ENCODE peak calls at places on chromosome 9, in seven cellular contexts. O, K, A, Q, R, J and F are unnamed samples.
A peak's percentile ranks its signal among the peaks of the same experiment; 100 is the strongest.

GRCh38 chr9:91558879-91559278 is 135.2 kb upstream of the NFIL3 start:
- DNase-seq in O (no peak), J (no peak), A (no peak), Q (no peak), K (no peak), R (no peak), F (no peak)

GRCh38 chr9:33105939-33106338 is 29.5 kb upstream of the SMU1 start:
- DNase-seq in O (no peak), K (no peak), J (no peak), Q (peak; percentile 42), A (no peak), R (no peak), F (no peak)

GRCh38 chr9:91159664-91160121 is 202.0 kb downstream of the AUH start:
- DNase-seq in R (no peak), A (no peak), K (peak; percentile 49), O (no peak), Q (no peak), J (peak; percentile 64), F (no peak)

GRCh38 chr9:89218040-89218928 is 39.7 kb upstream of the SHC3 start:
- DNase-seq in A (no peak), Q (no peak), K (no peak), O (peak; percentile 8), R (no peak), J (no peak), F (no peak)

GRCh38 chr9:129494113-129494789 is 126.7 kb downstream of the C9orf50 start:
- DNase-seq in O (no peak), J (peak; percentile 76), R (no peak), K (no peak), Q (no peak), A (no peak), F (no peak)

GRCh38 chr9:81776390-81776789 is 87.0 kb upstream of the TLE1 start:
- DNase-seq in Q (no peak), R (no peak), J (no peak), O (no peak), A (no peak), K (no peak), F (no peak)

GRCh38 chr9:15295761-15296405 is 11.1 kb downstream of the TTC39B start:
- DNase-seq in J (no peak), Q (peak; percentile 87), O (peak; percentile 84), A (no peak), K (no peak), R (no peak), F (peak; percentile 56)

GRCh38 chr9:26326473-26327044 is 566.0 kb downstream of the CAAP1 start:
- DNase-seq in O (peak; percentile 37), A (no peak), Q (peak; percentile 83), J (no peak), K (peak; percentile 45), R (no peak), F (no peak)

GRCh38 chr9:35517136-35517535 is 27.2 kb downstream of the RUSC2 start:
- DNase-seq in J (no peak), K (no peak), R (no peak), O (no peak), Q (no peak), A (no peak), F (no peak)

GRCh38 chr9:82604947-82605656 is 457.8 kb downstream of the RASEF start:
- DNase-seq in J (no peak), R (peak; percentile 68), K (no peak), O (peak; percentile 49), Q (no peak), A (no peak), F (no peak)

GRCh38 chr9:114499528-114499927 is 5.7 kb downstream of the WHRN start:
- DNase-seq in A (no peak), J (no peak), Q (no peak), K (no peak), O (no peak), R (no peak), F (no peak)

GRCh38 chr9:89134709-89135108 is 43.9 kb downstream of the SHC3 start:
- DNase-seq in J (no peak), Q (no peak), A (no peak), K (no peak), O (no peak), R (no peak), F (no peak)

GRCh38 chr9:34463098-34463900 is 4.7 kb downstream of the DNAI1 start:
- DNase-seq in K (no peak), R (no peak), A (no peak), J (no peak), Q (no peak), O (peak; percentile 73), F (no peak)

GRCh38 chr9:20320921-20321320 is 301.4 kb downstream of the MLLT3 start:
- DNase-seq in R (no peak), A (no peak), Q (no peak), J (no peak), O (no peak), K (no peak), F (no peak)

GRCh38 chr9:120402741-120403542 is 177.0 kb downstream of the CDK5RAP2 start:
- DNase-seq in R (no peak), K (no peak), O (peak; percentile 100), J (no peak), A (no peak), Q (no peak), F (no peak)

GRCh38 chr9:126334626-126335621 is 8.3 kb downstream of the MVB12B start:
- DNase-seq in O (peak; percentile 32), J (no peak), A (no peak), R (peak; percentile 61), K (no peak), Q (peak; percentile 86), F (no peak)

GRCh38 chr9:111984075-111984802 is 87.6 kb downstream of the UGCG start:
- DNase-seq in Q (no peak), R (no peak), O (no peak), A (no peak), K (no peak), J (no peak), F (no peak)

GRCh38 chr9:134358026-134358967 is 32.0 kb downstream of the RXRA start:
- DNase-seq in J (no peak), K (no peak), Q (no peak), R (no peak), A (no peak), O (no peak), F (no peak)

GRCh38 chr9:120918931-120919638 is 7.5 kb downstream of the TRAF1 start:
- DNase-seq in K (no peak), A (no peak), J (no peak), R (no peak), Q (no peak), O (no peak), F (no peak)

GRCh38 chr9:136961279-136962065 is 9.4 kb downstream of the LCN12 start:
- DNase-seq in Q (no peak), J (no peak), O (no peak), R (no peak), A (no peak), K (no peak), F (no peak)

GRCh38 chr9:36895744-36896260 is 138.3 kb downstream of the PAX5 start:
- DNase-seq in R (no peak), A (no peak), O (no peak), Q (no peak), K (peak; percentile 32), J (no peak), F (no peak)
- H3K27me3 ChIP-seq in R (no peaks in the 10 kb centered on the region), A (no peaks in the 10 kb centered on the region), O (peaks cover 72% of the 10 kb centered on the region), Q (peaks cover 15% of the 10 kb centered on the region), K (no peaks in the 10 kb centered on the region), J (no peaks in the 10 kb centered on the region), F (no peaks in the 10 kb centered on the region)

GRCh38 chr9:37971691-37972090 is 67.8 kb upstream of the SLC25A51 start:
- DNase-seq in R (no peak), O (no peak), K (no peak), A (no peak), Q (no peak), J (no peak), F (no peak)
- H3K27ac ChIP-seq in R (no peak overlapping the region), O (no peak overlapping the region), K (no peak overlapping the region), A (no peak overlapping the region), Q (no peak overlapping the region), J (peak overlapping the region; percentile 7), F (no peak overlapping the region)

GRCh38 chr9:68697846-68698245 is 7.2 kb upstream of the PIP5K1B start:
- DNase-seq in Q (no peak), A (no peak), R (no peak), O (no peak), K (no peak), J (no peak), F (no peak)

GRCh38 chr9:68692519-68692918 is 12.5 kb upstream of the PIP5K1B start:
- DNase-seq in O (no peak), J (no peak), Q (no peak), A (no peak), R (no peak), K (no peak), F (no peak)

GRCh38 chr9:68690088-68690487 is 15.0 kb upstream of the PIP5K1B start:
- DNase-seq in Q (peak; percentile 43), A (no peak), O (no peak), R (no peak), J (no peak), K (no peak), F (no peak)

GRCh38 chr9:68698943-68699509 is 6.0 kb upstream of the PIP5K1B start:
- DNase-seq in Q (no peak), J (no peak), O (no peak), R (no peak), K (no peak), A (no peak), F (no peak)

DNA sequence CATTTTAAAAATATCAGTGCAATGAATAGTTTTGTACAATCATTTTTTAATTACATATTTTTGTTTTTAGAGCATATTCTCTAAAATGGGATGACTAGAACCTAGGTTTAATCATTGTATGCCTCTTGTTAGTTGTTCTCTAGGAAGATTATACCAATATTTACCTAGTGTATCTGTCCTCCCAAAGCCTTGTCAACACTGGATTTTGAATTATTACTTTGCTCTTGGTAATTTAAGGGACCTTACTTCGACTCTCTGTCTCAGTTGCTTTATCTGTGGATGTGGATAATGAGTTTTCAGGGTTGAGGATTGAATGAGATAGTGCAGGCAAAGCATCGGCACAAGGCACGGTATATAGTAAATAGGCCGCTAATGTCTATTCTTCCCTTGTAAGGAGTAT is 10.9 kb upstream of the PIP5K1B start:
- DNase-seq in A (no peak), O (no peak), R (no peak), J (no peak), Q (no peak), K (no peak), F (no peak)
- H3K27me3 ChIP-seq in A (no peaks in the 10 kb centered on the region), O (no peaks in the 10 kb centered on the region), R (no peaks in the 10 kb centered on the region), J (no peaks in the 10 kb centered on the region), Q (peaks cover 13% of the 10 kb centered on the region), K (no peaks in the 10 kb centered on the region), F (no peaks in the 10 kb centered on the region)

DNA sequence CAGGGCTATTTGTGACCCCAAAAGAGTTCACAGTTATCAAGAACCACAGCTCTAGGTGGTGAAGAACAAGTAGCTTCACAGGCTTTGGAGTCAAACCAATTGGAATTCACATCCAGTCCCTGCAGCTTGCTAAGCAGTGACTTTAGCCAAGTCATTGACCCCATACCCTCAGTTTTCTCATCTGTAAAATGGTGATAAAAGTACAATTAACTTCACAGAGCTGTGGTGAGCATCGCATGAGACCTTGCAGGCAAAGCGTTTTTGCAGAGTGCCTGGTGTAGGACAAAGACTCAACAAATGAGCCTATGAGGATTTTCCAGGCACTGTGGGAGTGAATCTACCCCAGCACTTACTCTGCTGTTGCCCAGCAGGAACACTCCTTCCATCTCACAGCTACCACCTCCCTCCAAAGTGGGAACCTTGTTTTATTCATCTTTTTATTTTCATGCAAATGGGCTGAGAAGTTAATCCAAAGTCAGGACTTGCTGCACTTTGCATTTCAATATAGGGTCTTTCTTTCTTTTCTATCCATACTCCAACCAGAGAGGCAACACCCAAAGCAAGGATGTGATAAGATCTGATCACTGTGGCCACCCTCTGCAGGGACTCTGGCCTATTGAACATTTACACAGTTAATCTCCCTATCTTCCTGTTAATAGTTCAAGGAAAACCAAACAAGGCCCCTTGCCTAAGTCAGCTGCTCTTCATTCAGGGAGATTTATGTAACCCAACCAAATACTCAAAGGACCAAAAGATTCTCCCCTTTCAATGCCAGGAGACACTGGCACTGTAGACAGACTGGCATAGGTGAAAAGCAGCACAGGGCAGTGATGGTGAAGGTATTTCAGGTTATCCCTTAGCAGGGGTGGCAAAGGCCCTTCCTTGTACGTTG is 41.9 kb downstream of the ABCA1 start:
- DNase-seq in Q (no peak), R (no peak), J (no peak), A (no peak), O (no peak), K (peak; percentile 78), F (no peak)
- H3K27ac ChIP-seq in Q (no peak overlapping the region), R (no peak overlapping the region), J (no peak overlapping the region), A (no peak overlapping the region), O (no peak overlapping the region), K (peak overlapping the region; percentile 67), F (no peak overlapping the region)